ENCODE peak calls at places on chromosomes 6 and 20, in ten cellular contexts. One of them, this sample, is unnamed.

GRCh38 chr6:42307141-42307470 is 89.4 kb upstream of the MRPS10 start:
- DNase-seq in HTR-8/SVneo: no peak
- DNase-seq in HEK293T: no peak
- DNase-seq in MG63: no peak
- DNase-seq in NCI-H1417: no peak
- DNase-seq in GM12865: no peak
- DNase-seq in Peyer's patch: no peak
- DNase-seq in endothelial cell: no peak
- DNase-seq in bronchial epithelial cell: no peak
- DNase-seq in iPS-NIHi11: no peak
- DNase-seq in this sample: no peak

GRCh38 chr6:16228709-16229665 is 9.4 kb upstream of the GMPR start:
- DNase-seq in HTR-8/SVneo: no peak
- DNase-seq in HEK293T: no peak
- DNase-seq in MG63: no peak
- DNase-seq in NCI-H1417: no peak
- DNase-seq in GM12865: no peak
- DNase-seq in Peyer's patch: no peak
- DNase-seq in endothelial cell: no peak
- DNase-seq in bronchial epithelial cell: no peak
- DNase-seq in iPS-NIHi11: peak
- DNase-seq in this sample: no peak

GRCh38 chr20:16167423-16167822 is 405.8 kb downstream of the KIF16B start:
- DNase-seq in HTR-8/SVneo: no peak
- DNase-seq in HEK293T: no peak
- DNase-seq in MG63: no peak
- DNase-seq in NCI-H1417: no peak
- DNase-seq in GM12865: no peak
- DNase-seq in Peyer's patch: no peak
- DNase-seq in endothelial cell: no peak
- DNase-seq in bronchial epithelial cell: no peak
- DNase-seq in iPS-NIHi11: no peak
- DNase-seq in this sample: no peak

GRCh38 chr6:164107297-164107995 is 692.9 kb downstream of the QKI start:
- DNase-seq in HTR-8/SVneo: no peak
- DNase-seq in HEK293T: no peak
- DNase-seq in MG63: peak
- DNase-seq in NCI-H1417: no peak
- DNase-seq in GM12865: no peak
- DNase-seq in Peyer's patch: no peak
- DNase-seq in endothelial cell: no peak
- DNase-seq in bronchial epithelial cell: peak
- DNase-seq in iPS-NIHi11: no peak
- DNase-seq in this sample: no peak

GRCh38 chr6:152034631-152035030 is 227.1 kb downstream of the ESR1 start:
- DNase-seq in HTR-8/SVneo: no peak
- DNase-seq in HEK293T: no peak
- DNase-seq in MG63: no peak
- DNase-seq in NCI-H1417: no peak
- DNase-seq in GM12865: no peak
- DNase-seq in Peyer's patch: no peak
- DNase-seq in endothelial cell: no peak
- DNase-seq in bronchial epithelial cell: no peak
- DNase-seq in iPS-NIHi11: no peak
- DNase-seq in this sample: no peak

GRCh38 chr6:77425216-77425615 is 38.1 kb downstream of the HTR1B start:
- DNase-seq in HTR-8/SVneo: no peak
- DNase-seq in HEK293T: no peak
- DNase-seq in MG63: no peak
- DNase-seq in NCI-H1417: no peak
- DNase-seq in GM12865: no peak
- DNase-seq in Peyer's patch: no peak
- DNase-seq in endothelial cell: no peak
- DNase-seq in bronchial epithelial cell: no peak
- DNase-seq in iPS-NIHi11: no peak
- DNase-seq in this sample: no peak

GRCh38 chr6:159038914-159039884 is 5.6 kb downstream of the TAGAP start:
- DNase-seq in HTR-8/SVneo: no peak
- DNase-seq in HEK293T: no peak
- DNase-seq in MG63: peak
- DNase-seq in NCI-H1417: no peak
- DNase-seq in GM12865: peak
- DNase-seq in Peyer's patch: no peak
- DNase-seq in endothelial cell: no peak
- DNase-seq in bronchial epithelial cell: peak
- DNase-seq in iPS-NIHi11: no peak
- DNase-seq in this sample: no peak

GRCh38 chr6:3856576-3856975 is 7.4 kb downstream of the FAM50B start:
- DNase-seq in HTR-8/SVneo: no peak
- DNase-seq in HEK293T: no peak
- DNase-seq in MG63: no peak
- DNase-seq in NCI-H1417: no peak
- DNase-seq in GM12865: no peak
- DNase-seq in Peyer's patch: no peak
- DNase-seq in endothelial cell: no peak
- DNase-seq in bronchial epithelial cell: no peak
- DNase-seq in iPS-NIHi11: no peak
- DNase-seq in this sample: no peak

GRCh38 chr6:26028753-26029569 is 58.3 kb upstream of the HFE start:
- DNase-seq in HTR-8/SVneo: no peak
- DNase-seq in HEK293T: no peak
- DNase-seq in MG63: no peak
- DNase-seq in NCI-H1417: peak
- DNase-seq in GM12865: no peak
- DNase-seq in Peyer's patch: no peak
- DNase-seq in endothelial cell: no peak
- DNase-seq in bronchial epithelial cell: no peak
- DNase-seq in iPS-NIHi11: no peak
- DNase-seq in this sample: no peak

GRCh38 chr6:74953708-74954107 is 252.1 kb downstream of the COL12A1 start:
- DNase-seq in HTR-8/SVneo: no peak
- DNase-seq in HEK293T: no peak
- DNase-seq in MG63: no peak
- DNase-seq in NCI-H1417: no peak
- DNase-seq in GM12865: no peak
- DNase-seq in Peyer's patch: no peak
- DNase-seq in endothelial cell: no peak
- DNase-seq in bronchial epithelial cell: peak
- DNase-seq in iPS-NIHi11: no peak
- DNase-seq in this sample: no peak

GRCh38 chr20:62835931-62836861 is 19.3 kb downstream of the COL9A3 start:
- DNase-seq in HTR-8/SVneo: no peak
- DNase-seq in HEK293T: no peak
- DNase-seq in MG63: no peak
- DNase-seq in NCI-H1417: no peak
- DNase-seq in GM12865: no peak
- DNase-seq in Peyer's patch: no peak
- DNase-seq in endothelial cell: peak
- DNase-seq in bronchial epithelial cell: peak
- DNase-seq in iPS-NIHi11: no peak
- DNase-seq in this sample: no peak

GRCh38 chr6:139939189-139939979 is 564.9 kb upstream of the CITED2 start:
- DNase-seq in HTR-8/SVneo: no peak
- DNase-seq in HEK293T: no peak
- DNase-seq in MG63: no peak
- DNase-seq in NCI-H1417: peak
- DNase-seq in GM12865: peak
- DNase-seq in Peyer's patch: no peak
- DNase-seq in endothelial cell: no peak
- DNase-seq in bronchial epithelial cell: no peak
- DNase-seq in iPS-NIHi11: peak
- DNase-seq in this sample: no peak

GRCh38 chr6:93059911-93060310 is 359.4 kb downstream of the EPHA7 start:
- DNase-seq in HTR-8/SVneo: no peak
- DNase-seq in HEK293T: no peak
- DNase-seq in MG63: no peak
- DNase-seq in NCI-H1417: peak
- DNase-seq in GM12865: no peak
- DNase-seq in Peyer's patch: no peak
- DNase-seq in endothelial cell: no peak
- DNase-seq in bronchial epithelial cell: no peak
- DNase-seq in iPS-NIHi11: no peak
- DNase-seq in this sample: peak

This sample was measured in NCI-H345.